ENCODE peak calls at places on chromosome 15, in nine cellular contexts. P is breast epithelium, Q is stomach, J is GM12891, A is esophagus muscularis mucosa, Z is spleen, D is suprapubic skin, V is HCT116, I is prostate gland. O is an unnamed sample.

GRCh38 chr15:72285927-72286516 is 13.7 kb upstream of the PARP6 start:
- DNase-seq in J (no peak), Q (peak), Z (no peak), A (no peak), P (no peak), D (no peak), I (peak), V (peak), O (no peak)

GRCh38 chr15:79195239-79195638 is 87.3 kb upstream of the ANKRD34C start:
- DNase-seq in J (no peak), I (no peak), Z (no peak), Q (no peak), A (no peak), V (no peak), D (no peak), P (no peak), O (no peak)

GRCh38 chr15:69224383-69224782 is 63.9 kb downstream of the GLCE start:
- DNase-seq in D (no peak), A (no peak), V (no peak), Z (no peak), I (peak), J (no peak), P (no peak), Q (peak), O (no peak)

GRCh38 chr15:65258370-65258769 is 28.3 kb downstream of the PARP16 start:
- DNase-seq in P (no peak), Z (no peak), V (no peak), Q (no peak), A (no peak), I (no peak), J (no peak), D (no peak), O (no peak)

GRCh38 chr15:52806284-52806655 is 16.1 kb upstream of the ONECUT1 start:
- DNase-seq in J (no peak), D (no peak), P (no peak), Z (no peak), Q (no peak), V (no peak), A (no peak), I (no peak), O (no peak)

GRCh38 chr15:52318729-52319500 is 23.3 kb upstream of the MYO5C start:
- DNase-seq in Q (no peak), A (no peak), D (no peak), J (no peak), P (peak), V (no peak), I (no peak), Z (no peak), O (no peak)

GRCh38 chr15:38226867-38227266 is 25.8 kb upstream of the SPRED1 start:
- DNase-seq in Q (peak), I (peak), V (peak), D (no peak), J (no peak), Z (no peak), A (no peak), P (no peak), O (no peak)

GRCh38 chr15:32774022-32774421 is 56.2 kb downstream of the GREM1 start:
- DNase-seq in A (no peak), Z (no peak), P (no peak), V (no peak), J (no peak), Q (no peak), I (no peak), D (no peak), O (no peak)

GRCh38 chr15:56281145-56281544 is 37.5 kb upstream of the RFX7 start:
- DNase-seq in A (no peak), D (no peak), I (no peak), P (no peak), V (no peak), Z (no peak), Q (no peak), J (no peak), O (no peak)

GRCh38 chr15:95446854-95447253 is 883.6 kb upstream of the NR2F2 start:
- DNase-seq in J (no peak), V (no peak), P (no peak), A (no peak), Z (no peak), Q (no peak), D (no peak), I (no peak), O (no peak)

GRCh38 chr15:52652984-52653383 is 26.2 kb downstream of the ATOSA start:
- DNase-seq in D (no peak), Z (no peak), V (no peak), J (no peak), P (no peak), Q (no peak), I (no peak), A (no peak), O (no peak)

DNA sequence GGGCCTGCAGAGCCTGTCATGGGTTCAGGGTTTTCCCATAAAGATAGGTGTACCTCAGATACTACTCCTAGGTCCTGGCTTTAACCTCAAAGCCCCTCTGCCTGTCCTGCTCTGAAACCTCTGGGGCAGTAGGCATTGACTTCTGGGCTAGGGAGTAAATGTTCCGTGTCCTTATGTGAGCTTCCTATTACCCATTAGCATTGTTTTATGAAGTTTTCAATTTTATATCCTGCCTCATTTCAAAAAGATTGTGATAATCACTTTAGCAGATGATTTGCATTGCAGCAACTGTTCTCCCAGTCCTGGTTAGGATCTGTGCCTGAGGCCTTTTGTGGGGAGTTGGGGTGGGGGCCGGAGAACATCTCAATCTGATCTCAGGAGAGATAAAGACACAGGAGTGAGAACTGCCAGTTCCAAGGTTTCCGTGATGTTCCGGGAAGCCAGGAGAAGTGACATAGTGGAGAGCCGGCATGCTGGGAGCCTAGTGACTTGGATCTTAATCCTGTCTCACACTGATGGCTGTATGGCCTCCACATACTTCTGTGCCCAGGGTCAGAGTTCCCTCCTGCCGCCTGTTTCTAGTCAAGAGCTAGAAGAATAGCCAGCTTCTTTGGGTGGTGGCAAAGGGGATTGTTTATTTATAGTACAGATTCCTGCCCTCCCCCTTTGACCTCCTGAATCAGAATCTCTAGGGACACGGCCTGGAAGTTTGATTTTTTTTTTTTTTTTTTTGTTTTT is 10.6 kb downstream of the TPM1 start:
- DNase-seq in A (no peak), D (peak), J (no peak), I (peak), V (no peak), Z (no peak), Q (peak), P (peak), O (no peak)
- TF ChIP-seq POLR2A in A (no peak), D (no peak), J (no peak), I (no peak), V (no peak), Z (no peak), Q (no peak), P (no peak), O (no peak)

GRCh38 chr15:90191795-90192494 is 9.2 kb upstream of the SEMA4B start:
- DNase-seq in J (no peak), D (peak), Z (peak), Q (peak), P (peak), V (peak), A (no peak), I (peak), O (no peak)
- TF ChIP-seq POLR2AphosphoS5 in J (no peak), D (peak), Z (peak), Q (no peak), P (peak), V (peak), A (peak), I (peak), O (no peak)

DNA sequence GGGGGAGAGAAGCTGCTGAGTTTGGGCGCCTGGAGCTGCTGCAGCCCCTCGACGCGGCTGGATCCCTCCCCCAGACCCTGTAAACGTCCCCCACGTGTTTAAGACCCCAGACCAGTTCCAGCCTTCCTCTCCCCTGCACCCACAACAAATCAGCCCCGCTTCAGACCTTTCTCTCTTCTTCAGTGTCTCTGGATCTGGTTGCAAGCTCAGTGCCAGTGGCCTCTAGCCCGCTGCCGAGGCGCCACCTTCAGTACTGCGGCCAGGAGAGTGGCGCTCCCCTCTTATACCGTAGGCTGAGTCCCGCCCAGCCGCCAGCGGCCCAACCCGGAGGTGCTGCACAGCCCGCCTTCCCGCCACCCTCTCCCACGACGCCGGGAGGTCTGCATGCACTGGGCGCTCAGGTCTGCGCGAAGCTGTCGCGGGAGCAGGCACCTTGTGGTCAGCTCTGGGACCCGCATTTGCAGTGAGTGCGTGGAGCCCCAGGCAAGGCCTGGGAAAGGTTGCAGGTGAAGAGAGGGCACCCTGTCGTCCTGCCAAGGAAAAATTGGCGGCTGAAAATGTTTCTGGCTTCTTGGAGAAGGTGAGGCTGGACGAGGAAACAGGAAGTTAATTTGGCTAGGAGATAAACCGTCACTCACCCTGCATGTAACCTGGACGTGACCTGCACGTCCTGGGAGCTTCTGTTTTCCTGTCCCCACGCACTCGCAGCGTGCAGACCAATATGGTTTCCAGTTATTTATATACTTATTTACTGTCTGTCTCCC is at the start of gene C2CD4B:
- DNase-seq in Z (peak), I (peak), A (no peak), J (no peak), Q (peak), V (no peak), D (peak), P (no peak), O (no peak)
- TF ChIP-seq POLR2A in Z (no peak), I (peak), A (peak), J (no peak), Q (peak), V (no peak), D (no peak), P (no peak), O (no peak)

GRCh38 chr15:62187425-62187824 is 22.3 kb upstream of the C2CD4B start:
- DNase-seq in P (no peak), A (no peak), I (no peak), Q (no peak), J (no peak), V (no peak), D (no peak), Z (no peak), O (no peak)
- TF ChIP-seq POLR2AphosphoS5 in P (no peak), A (no peak), I (no peak), Q (no peak), J (no peak), V (no peak), D (no peak), Z (no peak), O (no peak)

GRCh38 chr15:84981054-84981710 is 474 bp upstream of the PDE8A start:
- DNase-seq in Z (peak), I (peak), Q (peak), A (peak), P (peak), J (peak), V (peak), D (peak), O (peak)
- TF ChIP-seq POLR2A in Z (peak), I (peak), Q (no peak), A (peak), P (no peak), J (peak), V (peak), D (peak), O (no peak)

GRCh38 chr15:28911295-28911979 is 25.7 kb downstream of the APBA2 start:
- DNase-seq in Q (no peak), P (no peak), I (no peak), Z (peak), A (no peak), J (no peak), V (no peak), D (peak), O (no peak)
- TF ChIP-seq POLR2AphosphoS5 in Q (no peak), P (no peak), I (no peak), Z (no peak), A (no peak), J (no peak), V (no peak), D (no peak), O (no peak)